ENCODE peak calls at places on chromosomes 3 and 15, in seven cellular contexts. U is ovary, O is esophagus muscularis mucosa, V is tibial nerve, P is A549, I is suprapubic skin, C is sigmoid colon. X is an unnamed sample.

GRCh38 chr15:101269479-101270223 is 7.6 kb downstream of the SELENOS start:
- DNase-seq in U (no peak), O (no peak), V (no peak), P (no peak), I (no peak), C (no peak), X (no peak)

GRCh38 chr3:14480207-14481017 is 59.7 kb downstream of the GRIP2 start:
- DNase-seq in U (peak; percentile 58), O (no peak), V (no peak), P (no peak), I (no peak), C (no peak), X (no peak)

GRCh38 chr3:4744405-4745239 is 234.6 kb upstream of the BHLHE40 start:
- DNase-seq in U (no peak), O (no peak), V (no peak), P (peak; percentile 66), I (no peak), C (no peak), X (no peak)

GRCh38 chr15:49085696-49086459 is 39.6 kb upstream of the SECISBP2L start:
- DNase-seq in U (no peak), O (no peak), V (no peak), P (no peak), I (no peak), C (no peak), X (no peak)

GRCh38 chr3:68017069-68017468 is 362.7 kb upstream of the SUCLG2 start:
- DNase-seq in U (no peak), O (no peak), V (no peak), P (no peak), I (no peak), C (no peak), X (no peak)

GRCh38 chr3:127216415-127217261 is 23.7 kb downstream of the PRR23E start:
- DNase-seq in U (peak; percentile 1), O (no peak), V (no peak), P (no peak), I (no peak), C (no peak), X (no peak)

GRCh38 chr3:185153170-185153733 is 392 bp upstream of the C3orf70 start:
- DNase-seq in U (no peak), O (no peak), V (no peak), P (no peak), I (no peak), C (no peak), X (no peak)

GRCh38 chr3:82587174-82587573 is 825.7 kb upstream of the GBE1 start:
- DNase-seq in U (no peak), O (no peak), V (no peak), P (no peak), I (no peak), C (no peak), X (no peak)

GRCh38 chr3:95302044-95302443 is 1239.2 kb downstream of the NSUN3 start:
- DNase-seq in U (no peak), O (no peak), V (no peak), P (no peak), I (no peak), C (no peak), X (no peak)

GRCh38 chr3:46646700-46647099 is 34.4 kb downstream of the FAM240A start:
- DNase-seq in U (no peak), O (no peak), V (no peak), P (no peak), I (no peak), C (no peak), X (no peak)

GRCh38 chr15:50241684-50242450 is 23.7 kb downstream of the HDC start:
- DNase-seq in U (no peak), O (no peak), V (no peak), P (no peak), I (no peak), C (no peak), X (no peak)

GRCh38 chr3:168266335-168266734 is 170.6 kb upstream of the GOLIM4 start:
- DNase-seq in U (no peak), O (no peak), V (no peak), P (no peak), I (no peak), C (no peak), X (no peak)

GRCh38 chr3:168267179-168267578 is 171.5 kb upstream of the GOLIM4 start:
- DNase-seq in U (no peak), O (no peak), V (no peak), P (no peak), I (no peak), C (no peak), X (no peak)

GRCh38 chr3:168272343-168272984 is 176.7 kb upstream of the GOLIM4 start:
- DNase-seq in U (no peak), O (no peak), V (no peak), P (no peak), I (no peak), C (no peak), X (no peak)

GRCh38 chr3:168273917-168274316 is 178.2 kb upstream of the GOLIM4 start:
- DNase-seq in U (no peak), O (no peak), V (no peak), P (no peak), I (no peak), C (no peak), X (no peak)

GRCh38 chr3:168269019-168269418 is 173.3 kb upstream of the GOLIM4 start:
- DNase-seq in U (no peak), O (no peak), V (no peak), P (no peak), I (no peak), C (no peak), X (no peak)
- TF ChIP-seq EP300 in U (no peak), O (no peak), V (no peak), P (no peak), I (no peak), C (no peak), X (no peak)

GRCh38 chr3:39383190-39383912 is at the start of gene SLC25A38:
- DNase-seq in U (peak; percentile 82), O (peak; percentile 96), V (peak; percentile 65), P (peak; percentile 95), I (peak; percentile 85), C (peak; percentile 91), X (peak; percentile 80)
- TF ChIP-seq POLR2A in U (peak; percentile 66), O (no peak), V (peak; percentile 32), P (peak; percentile 51), I (peak; percentile 22), C (peak; percentile 59), X (no peak)

GRCh38 chr15:31871159-31871886 is 159.0 kb upstream of the CHRNA7 start:
- DNase-seq in U (no peak), O (no peak), V (no peak), P (no peak), I (no peak), C (no peak), X (no peak)
- TF ChIP-seq EP300 in U (no peak), O (no peak), V (no peak), P (no peak), I (no peak), C (no peak), X (no peak)

DNA sequence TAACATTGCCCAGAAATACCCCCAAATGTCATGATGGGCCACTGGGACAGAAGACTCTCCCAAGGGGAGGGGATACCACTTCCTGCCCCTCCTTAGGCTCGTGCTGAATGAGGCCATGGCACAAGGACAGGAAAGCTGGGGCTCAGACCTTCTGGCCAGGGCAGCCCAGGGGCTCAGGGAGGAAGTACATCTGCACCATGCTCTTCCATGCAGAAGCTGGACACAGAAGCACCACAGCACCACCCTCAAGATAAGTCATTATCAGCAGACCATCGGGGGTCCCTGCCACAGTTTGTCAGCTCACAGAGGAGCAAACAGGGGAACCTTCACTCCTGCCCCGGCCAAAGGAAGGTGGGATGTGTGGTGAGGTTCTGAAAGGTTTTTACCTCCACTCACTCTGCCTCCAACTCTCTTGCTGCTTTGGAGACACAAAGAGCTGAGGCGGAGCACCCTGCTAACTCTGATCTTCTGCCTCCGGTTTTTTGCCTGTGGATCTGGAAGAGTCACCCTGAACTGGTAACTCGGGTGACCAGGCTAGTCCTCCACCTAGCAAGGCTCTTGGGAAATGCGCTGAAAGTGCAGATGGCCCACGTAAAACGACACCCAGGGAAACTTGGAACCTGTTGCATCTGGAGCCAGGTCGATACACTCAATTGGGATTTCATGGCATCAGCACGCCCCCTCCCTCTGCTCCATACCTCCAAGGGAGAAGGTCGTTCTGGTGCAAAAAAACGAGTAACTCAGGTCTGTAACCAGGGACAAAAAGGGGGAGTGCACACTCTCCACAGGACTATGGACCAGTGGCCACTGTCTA is 8.3 kb downstream of the BMF start:
- DNase-seq in U (no peak), O (no peak), V (no peak), P (no peak), I (no peak), C (no peak), X (no peak)
- TF ChIP-seq POLR2A in U (no peak), O (no peak), V (no peak), P (no peak), I (no peak), C (no peak), X (no peak)

DNA sequence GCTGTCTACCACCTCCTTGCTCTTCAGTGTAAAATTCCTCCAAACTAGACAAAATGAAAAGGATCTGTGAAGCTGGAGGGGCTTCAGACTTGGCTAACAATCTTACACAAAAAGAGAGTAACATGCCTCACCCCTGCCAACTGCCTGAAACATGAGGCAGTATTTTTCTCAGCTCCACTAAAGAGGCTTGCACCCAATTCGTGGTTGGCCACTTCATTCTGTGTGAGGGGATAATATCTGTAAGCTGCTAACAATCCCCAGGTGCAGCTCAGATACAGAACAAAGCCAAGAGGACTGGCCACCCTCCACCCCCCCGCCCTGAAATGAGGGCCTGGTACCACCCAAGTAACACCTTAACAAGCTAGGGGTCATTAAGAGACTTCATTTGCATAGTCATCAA is 2.8 kb downstream of the MB21D2 start:
- DNase-seq in U (no peak), O (no peak), V (no peak), P (no peak), I (no peak), C (no peak), X (no peak)
- TF ChIP-seq EP300 in U (no peak), O (no peak), V (no peak), P (no peak), I (no peak), C (no peak), X (no peak)

X was measured in stomach.